ENCODE peak calls at places on chromosome 1, in five cellular contexts. O, C, U, K and E are unnamed samples.

GRCh38 chr1:14602131-14602530 is 3.6 kb downstream of the KAZN start:
- DNase-seq in U (no peak), O (peak), C (no peak), K (no peak), E (no peak)

GRCh38 chr1:234214911-234215892 is 158.1 kb upstream of the COA6 start:
- DNase-seq in C (no peak), O (no peak), K (no peak), U (peak), E (no peak)

GRCh38 chr1:156310962-156311361 is 11.9 kb upstream of the VHLL start:
- DNase-seq in O (peak), C (no peak), U (no peak), K (peak), E (no peak)

GRCh38 chr1:43067856-43068751 is 104.0 kb downstream of the EBNA1BP2 start:
- DNase-seq in U (peak), C (no peak), K (no peak), O (peak), E (no peak)

GRCh38 chr1:93007941-93008577 is 46.8 kb upstream of the DIPK1A start:
- DNase-seq in O (no peak), C (no peak), U (peak), K (no peak), E (no peak)

GRCh38 chr1:39220900-39221870 is 16.7 kb downstream of the MACF1 start:
- DNase-seq in C (no peak), K (no peak), U (no peak), O (no peak), E (no peak)

GRCh38 chr1:221439734-221440436 is 302.0 kb downstream of the DUSP10 start:
- DNase-seq in K (peak), O (no peak), C (peak), U (peak), E (peak)

GRCh38 chr1:244865028-244865371 is 657 bp upstream of the HNRNPU start:
- DNase-seq in K (no peak), O (peak), U (peak), C (no peak), E (no peak)

GRCh38 chr1:34858901-34859441 is 578 bp downstream of the SMIM12 start:
- DNase-seq in U (peak), C (no peak), O (peak), K (peak), E (peak)

GRCh38 chr1:59173721-59174120 is 123.2 kb upstream of the FGGY start:
- DNase-seq in C (no peak), K (peak), U (no peak), O (no peak), E (no peak)

GRCh38 chr1:2927393-2927792 is 93.9 kb upstream of the ACTRT2 start:
- DNase-seq in U (no peak), K (no peak), C (no peak), O (no peak), E (no peak)